ENCODE peak calls at places on chromosomes 13 and 19, in eight cellular contexts. One of them, this sample, is unnamed.

GRCh38 chr13:40781717-40782116 is 7.7 kb upstream of the SLC25A15 start:
- DNase-seq in HEK293T: no peak
- DNase-seq in osteocyte: no peak
- DNase-seq in dorsolateral prefrontal cortex: no peak
- DNase-seq in stimulated activated effector memory CD8-positive, alpha-beta T cell treated with anti-CD3 and anti-CD28 coated beads, Interleukin-12 subunit alpha, Interleukin-12 subunit beta, amount 100 ng/mL, for 72 hours: no peak
- DNase-seq in anterior cingulate cortex: no peak
- DNase-seq in esophagus squamous epithelium: no peak
- DNase-seq in effector memory CD4-positive, alpha-beta T cell: no peak
- DNase-seq in this sample: no peak

GRCh38 chr13:27578121-27579030 is 42.0 kb downstream of the LNX2 start:
- DNase-seq in osteocyte: no peak
- DNase-seq in anterior cingulate cortex: peak
- DNase-seq in effector memory CD4-positive, alpha-beta T cell: no peak
- DNase-seq in dorsolateral prefrontal cortex: no peak
- DNase-seq in stimulated activated effector memory CD8-positive, alpha-beta T cell treated with anti-CD3 and anti-CD28 coated beads, Interleukin-12 subunit alpha, Interleukin-12 subunit beta, amount 100 ng/mL, for 72 hours: no peak
- DNase-seq in esophagus squamous epithelium: no peak
- DNase-seq in HEK293T: no peak
- DNase-seq in this sample: no peak

GRCh38 chr13:59305896-59306295 is 857.8 kb downstream of the DIAPH3 start:
- DNase-seq in stimulated activated effector memory CD8-positive, alpha-beta T cell treated with anti-CD3 and anti-CD28 coated beads, Interleukin-12 subunit alpha, Interleukin-12 subunit beta, amount 100 ng/mL, for 72 hours: no peak
- DNase-seq in HEK293T: no peak
- DNase-seq in effector memory CD4-positive, alpha-beta T cell: no peak
- DNase-seq in anterior cingulate cortex: no peak
- DNase-seq in esophagus squamous epithelium: no peak
- DNase-seq in osteocyte: no peak
- DNase-seq in dorsolateral prefrontal cortex: no peak
- DNase-seq in this sample: no peak

GRCh38 chr13:53126803-53127202 is 98.2 kb downstream of the OLFM4 start:
- DNase-seq in anterior cingulate cortex: no peak
- DNase-seq in esophagus squamous epithelium: no peak
- DNase-seq in dorsolateral prefrontal cortex: no peak
- DNase-seq in osteocyte: no peak
- DNase-seq in effector memory CD4-positive, alpha-beta T cell: no peak
- DNase-seq in HEK293T: no peak
- DNase-seq in stimulated activated effector memory CD8-positive, alpha-beta T cell treated with anti-CD3 and anti-CD28 coated beads, Interleukin-12 subunit alpha, Interleukin-12 subunit beta, amount 100 ng/mL, for 72 hours: no peak
- DNase-seq in this sample: no peak

GRCh38 chr13:111323950-111324651 is 3.7 kb downstream of the TEX29 start:
- DNase-seq in esophagus squamous epithelium: no peak
- DNase-seq in dorsolateral prefrontal cortex: no peak
- DNase-seq in osteocyte: no peak
- DNase-seq in stimulated activated effector memory CD8-positive, alpha-beta T cell treated with anti-CD3 and anti-CD28 coated beads, Interleukin-12 subunit alpha, Interleukin-12 subunit beta, amount 100 ng/mL, for 72 hours: no peak
- DNase-seq in effector memory CD4-positive, alpha-beta T cell: no peak
- DNase-seq in anterior cingulate cortex: no peak
- DNase-seq in HEK293T: no peak
- DNase-seq in this sample: no peak

GRCh38 chr13:21528616-21529015 is 69.5 kb upstream of the ZDHHC20 start:
- DNase-seq in HEK293T: no peak
- DNase-seq in esophagus squamous epithelium: no peak
- DNase-seq in anterior cingulate cortex: no peak
- DNase-seq in effector memory CD4-positive, alpha-beta T cell: no peak
- DNase-seq in osteocyte: no peak
- DNase-seq in dorsolateral prefrontal cortex: no peak
- DNase-seq in stimulated activated effector memory CD8-positive, alpha-beta T cell treated with anti-CD3 and anti-CD28 coated beads, Interleukin-12 subunit alpha, Interleukin-12 subunit beta, amount 100 ng/mL, for 72 hours: no peak
- DNase-seq in this sample: no peak

GRCh38 chr19:28424041-28424440 is 788.9 kb downstream of the UQCRFS1 start:
- DNase-seq in dorsolateral prefrontal cortex: no peak
- DNase-seq in effector memory CD4-positive, alpha-beta T cell: no peak
- DNase-seq in anterior cingulate cortex: no peak
- DNase-seq in esophagus squamous epithelium: no peak
- DNase-seq in HEK293T: no peak
- DNase-seq in osteocyte: no peak
- DNase-seq in stimulated activated effector memory CD8-positive, alpha-beta T cell treated with anti-CD3 and anti-CD28 coated beads, Interleukin-12 subunit alpha, Interleukin-12 subunit beta, amount 100 ng/mL, for 72 hours: no peak
- DNase-seq in this sample: no peak

GRCh38 chr19:58552655-58553054 is 2.2 kb downstream of the CHMP2A start:
- DNase-seq in esophagus squamous epithelium: no peak
- DNase-seq in dorsolateral prefrontal cortex: no peak
- DNase-seq in stimulated activated effector memory CD8-positive, alpha-beta T cell treated with anti-CD3 and anti-CD28 coated beads, Interleukin-12 subunit alpha, Interleukin-12 subunit beta, amount 100 ng/mL, for 72 hours: no peak
- DNase-seq in HEK293T: no peak
- DNase-seq in osteocyte: no peak
- DNase-seq in effector memory CD4-positive, alpha-beta T cell: no peak
- DNase-seq in anterior cingulate cortex: no peak
- DNase-seq in this sample: no peak

GRCh38 chr13:99035715-99036114 is 57.9 kb upstream of the DOCK9 start:
- DNase-seq in osteocyte: no peak
- DNase-seq in esophagus squamous epithelium: no peak
- DNase-seq in stimulated activated effector memory CD8-positive, alpha-beta T cell treated with anti-CD3 and anti-CD28 coated beads, Interleukin-12 subunit alpha, Interleukin-12 subunit beta, amount 100 ng/mL, for 72 hours: no peak
- DNase-seq in effector memory CD4-positive, alpha-beta T cell: no peak
- DNase-seq in HEK293T: no peak
- DNase-seq in anterior cingulate cortex: no peak
- DNase-seq in dorsolateral prefrontal cortex: no peak
- DNase-seq in this sample: no peak

GRCh38 chr13:87344176-87344575 is 327.0 kb upstream of the SLITRK5 start:
- DNase-seq in osteocyte: no peak
- DNase-seq in esophagus squamous epithelium: no peak
- DNase-seq in stimulated activated effector memory CD8-positive, alpha-beta T cell treated with anti-CD3 and anti-CD28 coated beads, Interleukin-12 subunit alpha, Interleukin-12 subunit beta, amount 100 ng/mL, for 72 hours: no peak
- DNase-seq in anterior cingulate cortex: no peak
- DNase-seq in effector memory CD4-positive, alpha-beta T cell: no peak
- DNase-seq in dorsolateral prefrontal cortex: no peak
- DNase-seq in HEK293T: no peak
- DNase-seq in this sample: no peak

GRCh38 chr13:72284791-72285190 is 417.8 kb upstream of the DACH1 start:
- DNase-seq in HEK293T: no peak
- DNase-seq in dorsolateral prefrontal cortex: no peak
- DNase-seq in esophagus squamous epithelium: no peak
- DNase-seq in effector memory CD4-positive, alpha-beta T cell: no peak
- DNase-seq in osteocyte: no peak
- DNase-seq in stimulated activated effector memory CD8-positive, alpha-beta T cell treated with anti-CD3 and anti-CD28 coated beads, Interleukin-12 subunit alpha, Interleukin-12 subunit beta, amount 100 ng/mL, for 72 hours: no peak
- DNase-seq in anterior cingulate cortex: no peak
- DNase-seq in this sample: no peak

GRCh38 chr13:74226791-74227475 is 92.7 kb upstream of the KLF12 start:
- DNase-seq in osteocyte: no peak
- DNase-seq in esophagus squamous epithelium: no peak
- DNase-seq in anterior cingulate cortex: no peak
- DNase-seq in stimulated activated effector memory CD8-positive, alpha-beta T cell treated with anti-CD3 and anti-CD28 coated beads, Interleukin-12 subunit alpha, Interleukin-12 subunit beta, amount 100 ng/mL, for 72 hours: no peak
- DNase-seq in HEK293T: no peak
- DNase-seq in effector memory CD4-positive, alpha-beta T cell: no peak
- DNase-seq in dorsolateral prefrontal cortex: no peak
- DNase-seq in this sample: no peak

GRCh38 chr19:48348039-48348438 is 15.7 kb downstream of the TMEM143 start:
- DNase-seq in effector memory CD4-positive, alpha-beta T cell: no peak
- DNase-seq in esophagus squamous epithelium: no peak
- DNase-seq in dorsolateral prefrontal cortex: no peak
- DNase-seq in anterior cingulate cortex: no peak
- DNase-seq in osteocyte: no peak
- DNase-seq in stimulated activated effector memory CD8-positive, alpha-beta T cell treated with anti-CD3 and anti-CD28 coated beads, Interleukin-12 subunit alpha, Interleukin-12 subunit beta, amount 100 ng/mL, for 72 hours: no peak
- DNase-seq in HEK293T: no peak
- DNase-seq in this sample: no peak

GRCh38 chr19:54014920-54015560 is 23.6 kb downstream of the CACNG6 start:
- DNase-seq in HEK293T: peak
- DNase-seq in effector memory CD4-positive, alpha-beta T cell: no peak
- DNase-seq in osteocyte: no peak
- DNase-seq in stimulated activated effector memory CD8-positive, alpha-beta T cell treated with anti-CD3 and anti-CD28 coated beads, Interleukin-12 subunit alpha, Interleukin-12 subunit beta, amount 100 ng/mL, for 72 hours: no peak
- DNase-seq in esophagus squamous epithelium: no peak
- DNase-seq in dorsolateral prefrontal cortex: no peak
- DNase-seq in anterior cingulate cortex: no peak
- DNase-seq in this sample: no peak

GRCh38 chr13:72137782-72138181 is 270.8 kb upstream of the DACH1 start:
- DNase-seq in stimulated activated effector memory CD8-positive, alpha-beta T cell treated with anti-CD3 and anti-CD28 coated beads, Interleukin-12 subunit alpha, Interleukin-12 subunit beta, amount 100 ng/mL, for 72 hours: no peak
- DNase-seq in anterior cingulate cortex: no peak
- DNase-seq in HEK293T: no peak
- DNase-seq in esophagus squamous epithelium: no peak
- DNase-seq in effector memory CD4-positive, alpha-beta T cell: no peak
- DNase-seq in dorsolateral prefrontal cortex: no peak
- DNase-seq in osteocyte: no peak
- DNase-seq in this sample: no peak

GRCh38 chr19:10021446-10021845 is 8.2 kb downstream of the RDH8 start:
- DNase-seq in stimulated activated effector memory CD8-positive, alpha-beta T cell treated with anti-CD3 and anti-CD28 coated beads, Interleukin-12 subunit alpha, Interleukin-12 subunit beta, amount 100 ng/mL, for 72 hours: no peak
- DNase-seq in HEK293T: no peak
- DNase-seq in effector memory CD4-positive, alpha-beta T cell: no peak
- DNase-seq in dorsolateral prefrontal cortex: no peak
- DNase-seq in esophagus squamous epithelium: no peak
- DNase-seq in osteocyte: no peak
- DNase-seq in anterior cingulate cortex: no peak
- DNase-seq in this sample: no peak

GRCh38 chr13:96824110-96824509 is 170.2 kb downstream of the OXGR1 start:
- DNase-seq in osteocyte: no peak
- DNase-seq in stimulated activated effector memory CD8-positive, alpha-beta T cell treated with anti-CD3 and anti-CD28 coated beads, Interleukin-12 subunit alpha, Interleukin-12 subunit beta, amount 100 ng/mL, for 72 hours: no peak
- DNase-seq in anterior cingulate cortex: no peak
- DNase-seq in HEK293T: no peak
- DNase-seq in dorsolateral prefrontal cortex: no peak
- DNase-seq in effector memory CD4-positive, alpha-beta T cell: no peak
- DNase-seq in esophagus squamous epithelium: no peak
- DNase-seq in this sample: no peak

GRCh38 chr13:68439821-68440220 is 1209.7 kb upstream of the PCDH9 start:
- DNase-seq in anterior cingulate cortex: no peak
- DNase-seq in stimulated activated effector memory CD8-positive, alpha-beta T cell treated with anti-CD3 and anti-CD28 coated beads, Interleukin-12 subunit alpha, Interleukin-12 subunit beta, amount 100 ng/mL, for 72 hours: no peak
- DNase-seq in dorsolateral prefrontal cortex: no peak
- DNase-seq in effector memory CD4-positive, alpha-beta T cell: no peak
- DNase-seq in HEK293T: no peak
- DNase-seq in esophagus squamous epithelium: no peak
- DNase-seq in osteocyte: no peak
- DNase-seq in this sample: no peak

GRCh38 chr13:62643007-62643483 is 1227.4 kb upstream of the PCDH20 start:
- DNase-seq in effector memory CD4-positive, alpha-beta T cell: no peak
- DNase-seq in esophagus squamous epithelium: no peak
- DNase-seq in osteocyte: no peak
- DNase-seq in stimulated activated effector memory CD8-positive, alpha-beta T cell treated with anti-CD3 and anti-CD28 coated beads, Interleukin-12 subunit alpha, Interleukin-12 subunit beta, amount 100 ng/mL, for 72 hours: no peak
- DNase-seq in anterior cingulate cortex: no peak
- DNase-seq in HEK293T: no peak
- DNase-seq in dorsolateral prefrontal cortex: no peak
- DNase-seq in this sample: no peak

GRCh38 chr19:51948979-51949378 is 21.7 kb downstream of the ZNF613 start:
- DNase-seq in HEK293T: no peak
- DNase-seq in stimulated activated effector memory CD8-positive, alpha-beta T cell treated with anti-CD3 and anti-CD28 coated beads, Interleukin-12 subunit alpha, Interleukin-12 subunit beta, amount 100 ng/mL, for 72 hours: no peak
- DNase-seq in dorsolateral prefrontal cortex: no peak
- DNase-seq in effector memory CD4-positive, alpha-beta T cell: no peak
- DNase-seq in osteocyte: no peak
- DNase-seq in esophagus squamous epithelium: no peak
- DNase-seq in anterior cingulate cortex: peak
- DNase-seq in this sample: no peak

GRCh38 chr13:19650742-19651141 is 17.3 kb downstream of the MPHOSPH8 start:
- DNase-seq in anterior cingulate cortex: no peak
- DNase-seq in osteocyte: no peak
- DNase-seq in stimulated activated effector memory CD8-positive, alpha-beta T cell treated with anti-CD3 and anti-CD28 coated beads, Interleukin-12 subunit alpha, Interleukin-12 subunit beta, amount 100 ng/mL, for 72 hours: no peak
- DNase-seq in effector memory CD4-positive, alpha-beta T cell: no peak
- DNase-seq in esophagus squamous epithelium: no peak
- DNase-seq in HEK293T: no peak
- DNase-seq in dorsolateral prefrontal cortex: no peak
- DNase-seq in this sample: no peak

GRCh38 chr19:42303101-42303464 is 659 bp upstream of the PAFAH1B3 start:
- DNase-seq in dorsolateral prefrontal cortex: no peak
- DNase-seq in effector memory CD4-positive, alpha-beta T cell: no peak
- DNase-seq in esophagus squamous epithelium: no peak
- DNase-seq in osteocyte: no peak
- DNase-seq in HEK293T: no peak
- DNase-seq in stimulated activated effector memory CD8-positive, alpha-beta T cell treated with anti-CD3 and anti-CD28 coated beads, Interleukin-12 subunit alpha, Interleukin-12 subunit beta, amount 100 ng/mL, for 72 hours: no peak
- DNase-seq in anterior cingulate cortex: no peak
- DNase-seq in this sample: no peak

GRCh38 chr19:29690842-29691241 is 24.2 kb downstream of the C19orf12 start:
- DNase-seq in osteocyte: no peak
- DNase-seq in anterior cingulate cortex: no peak
- DNase-seq in stimulated activated effector memory CD8-positive, alpha-beta T cell treated with anti-CD3 and anti-CD28 coated beads, Interleukin-12 subunit alpha, Interleukin-12 subunit beta, amount 100 ng/mL, for 72 hours: peak
- DNase-seq in HEK293T: peak
- DNase-seq in dorsolateral prefrontal cortex: no peak
- DNase-seq in effector memory CD4-positive, alpha-beta T cell: peak
- DNase-seq in esophagus squamous epithelium: no peak
- DNase-seq in this sample: no peak

GRCh38 chr13:76014618-76015315 is 378.6 kb downstream of the LMO7 start:
- DNase-seq in esophagus squamous epithelium: no peak
- DNase-seq in stimulated activated effector memory CD8-positive, alpha-beta T cell treated with anti-CD3 and anti-CD28 coated beads, Interleukin-12 subunit alpha, Interleukin-12 subunit beta, amount 100 ng/mL, for 72 hours: no peak
- DNase-seq in osteocyte: no peak
- DNase-seq in dorsolateral prefrontal cortex: no peak
- DNase-seq in anterior cingulate cortex: no peak
- DNase-seq in effector memory CD4-positive, alpha-beta T cell: no peak
- DNase-seq in HEK293T: no peak
- DNase-seq in this sample: no peak

GRCh38 chr13:94236876-94237275 is 242.6 kb downstream of the DCT start:
- DNase-seq in esophagus squamous epithelium: no peak
- DNase-seq in HEK293T: no peak
- DNase-seq in anterior cingulate cortex: no peak
- DNase-seq in effector memory CD4-positive, alpha-beta T cell: no peak
- DNase-seq in stimulated activated effector memory CD8-positive, alpha-beta T cell treated with anti-CD3 and anti-CD28 coated beads, Interleukin-12 subunit alpha, Interleukin-12 subunit beta, amount 100 ng/mL, for 72 hours: no peak
- DNase-seq in dorsolateral prefrontal cortex: no peak
- DNase-seq in osteocyte: no peak
- DNase-seq in this sample: no peak

GRCh38 chr19:36417752-36418286 is 625 bp downstream of the ZFP82 start:
- DNase-seq in dorsolateral prefrontal cortex: no peak
- DNase-seq in effector memory CD4-positive, alpha-beta T cell: no peak
- DNase-seq in anterior cingulate cortex: no peak
- DNase-seq in esophagus squamous epithelium: no peak
- DNase-seq in HEK293T: no peak
- DNase-seq in stimulated activated effector memory CD8-positive, alpha-beta T cell treated with anti-CD3 and anti-CD28 coated beads, Interleukin-12 subunit alpha, Interleukin-12 subunit beta, amount 100 ng/mL, for 72 hours: peak
- DNase-seq in osteocyte: no peak
- DNase-seq in this sample: no peak

GRCh38 chr13:24574847-24575246 is 62.3 kb upstream of the PARP4 start:
- DNase-seq in osteocyte: no peak
- DNase-seq in dorsolateral prefrontal cortex: no peak
- DNase-seq in HEK293T: no peak
- DNase-seq in stimulated activated effector memory CD8-positive, alpha-beta T cell treated with anti-CD3 and anti-CD28 coated beads, Interleukin-12 subunit alpha, Interleukin-12 subunit beta, amount 100 ng/mL, for 72 hours: no peak
- DNase-seq in effector memory CD4-positive, alpha-beta T cell: no peak
- DNase-seq in anterior cingulate cortex: no peak
- DNase-seq in esophagus squamous epithelium: no peak
- DNase-seq in this sample: no peak

GRCh38 chr13:70668293-70668692 is 560.0 kb upstream of the KLHL1 start:
- DNase-seq in osteocyte: no peak
- DNase-seq in anterior cingulate cortex: no peak
- DNase-seq in esophagus squamous epithelium: no peak
- DNase-seq in dorsolateral prefrontal cortex: no peak
- DNase-seq in effector memory CD4-positive, alpha-beta T cell: no peak
- DNase-seq in stimulated activated effector memory CD8-positive, alpha-beta T cell treated with anti-CD3 and anti-CD28 coated beads, Interleukin-12 subunit alpha, Interleukin-12 subunit beta, amount 100 ng/mL, for 72 hours: no peak
- DNase-seq in HEK293T: no peak
- DNase-seq in this sample: no peak

GRCh38 chr13:33147832-33148231 is 131.6 kb downstream of the KL start:
- DNase-seq in HEK293T: no peak
- DNase-seq in anterior cingulate cortex: no peak
- DNase-seq in stimulated activated effector memory CD8-positive, alpha-beta T cell treated with anti-CD3 and anti-CD28 coated beads, Interleukin-12 subunit alpha, Interleukin-12 subunit beta, amount 100 ng/mL, for 72 hours: no peak
- DNase-seq in esophagus squamous epithelium: no peak
- DNase-seq in effector memory CD4-positive, alpha-beta T cell: no peak
- DNase-seq in dorsolateral prefrontal cortex: no peak
- DNase-seq in osteocyte: no peak
- DNase-seq in this sample: no peak